ENCODE peak calls at places on chromosomes 3 and 15, in ten cellular contexts. X, R, P, M, D, F, N, T, A and Q are unnamed samples.
A peak's percentile ranks its signal among the peaks of the same experiment; 100 is the strongest.

GRCh38 chr3:191484461-191484860 is 23.5 kb downstream of the PYDC2 start:
- DNase-seq in X (no peak), R (no peak), P (no peak), M (no peak), D (no peak), F (no peak), N (peak; percentile 32), T (no peak), A (no peak), Q (no peak)

GRCh38 chr15:99295840-99296239 is 44.6 kb downstream of the LRRC28 start:
- DNase-seq in X (no peak), R (no peak), P (no peak), M (no peak), D (no peak), F (no peak), N (no peak), T (no peak), A (no peak), Q (no peak)

GRCh38 chr3:194422188-194422587 is 23.1 kb upstream of the GP5 start:
- DNase-seq in X (no peak), R (no peak), P (no peak), M (no peak), D (peak; percentile 73), F (peak; percentile 23), N (no peak), T (no peak), A (no peak), Q (peak; percentile 33)

GRCh38 chr3:195522254-195523023 is 20.7 kb downstream of the PPP1R2 start:
- DNase-seq in X (no peak), R (no peak), P (no peak), M (no peak), D (peak; percentile 50), F (no peak), N (no peak), T (no peak), A (peak; percentile 38), Q (no peak)

GRCh38 chr3:125120370-125121122 is 64.7 kb upstream of the HEG1 start:
- DNase-seq in X (peak; percentile 55), R (no peak), P (no peak), M (no peak), D (no peak), F (peak; percentile 61), N (no peak), T (peak; percentile 92), A (no peak), Q (no peak)

GRCh38 chr3:156404217-156404616 is 150.7 kb downstream of the SSR3 start:
- DNase-seq in X (no peak), R (no peak), P (no peak), M (no peak), D (no peak), F (no peak), N (no peak), T (no peak), A (no peak), Q (no peak)

GRCh38 chr15:90174140-90174891 is 26.8 kb upstream of the SEMA4B start:
- DNase-seq in X (no peak), R (no peak), P (peak; percentile 91), M (peak; percentile 91), D (peak; percentile 36), F (peak; percentile 89), N (peak; percentile 88), T (no peak), A (no peak), Q (no peak)

GRCh38 chr15:57895291-57895690 is 170.2 kb downstream of the ALDH1A2 start:
- DNase-seq in X (no peak), R (no peak), P (no peak), M (no peak), D (no peak), F (no peak), N (no peak), T (no peak), A (no peak), Q (no peak)

GRCh38 chr15:56473017-56473416 is 8.1 kb upstream of the MNS1 start:
- DNase-seq in X (no peak), R (no peak), P (no peak), M (no peak), D (no peak), F (no peak), N (no peak), T (no peak), A (no peak), Q (no peak)

GRCh38 chr3:178540184-178540583 is 3.9 kb downstream of the KCNMB2 start:
- DNase-seq in X (no peak), R (no peak), P (no peak), M (no peak), D (no peak), F (no peak), N (no peak), T (no peak), A (no peak), Q (no peak)